ENCODE peak calls at places on chromosomes 11 and 22, in eight cellular contexts. O is H1, X is endothelial cell of umbilical vein, J is HepG2, H is GM12878, L is K562, T is SK-N-SH, C is HCT116. W is an unnamed sample.

GRCh38 chr22:37502342-37503182 is 16.4 kb upstream of the MFNG start:
- DNase-seq in O (no peak), X (no peak), J (peak), H (no peak), L (no peak), T (no peak), C (no peak), W (no peak)

GRCh38 chr11:117505285-117505970 is 177.8 kb downstream of the CEP164 start:
- DNase-seq in O (no peak), X (no peak), J (no peak), H (no peak), L (no peak), T (no peak), C (no peak), W (no peak)

GRCh38 chr22:34971456-34971855 is 94.5 kb upstream of the ISX start:
- DNase-seq in O (no peak), X (no peak), J (no peak), H (no peak), L (no peak), T (no peak), C (no peak), W (no peak)

GRCh38 chr22:37177221-37177620 is 10.8 kb downstream of the C1QTNF6 start:
- DNase-seq in O (no peak), X (no peak), J (no peak), H (no peak), L (no peak), T (no peak), C (no peak), W (no peak)

GRCh38 chr11:44624761-44625221 is 59.3 kb downstream of the CD82 start:
- DNase-seq in O (no peak), X (no peak), J (no peak), H (no peak), L (no peak), T (no peak), C (no peak), W (no peak)

GRCh38 chr11:122706261-122706660 is 50.7 kb downstream of the UBASH3B start:
- DNase-seq in O (no peak), X (no peak), J (peak), H (no peak), L (no peak), T (no peak), C (no peak), W (no peak)

GRCh38 chr11:34514597-34514996 is 1.0 kb upstream of the ELF5 start:
- DNase-seq in O (no peak), X (no peak), J (no peak), H (no peak), L (no peak), T (no peak), C (no peak), W (no peak)

GRCh38 chr11:119758291-119758690 is 29.3 kb upstream of the NECTIN1 start:
- DNase-seq in O (no peak), X (no peak), J (no peak), H (no peak), L (no peak), T (no peak), C (no peak), W (no peak)

GRCh38 chr11:18723991-18724390 is 2.0 kb downstream of the IGSF22 start:
- DNase-seq in O (no peak), X (no peak), J (no peak), H (no peak), L (no peak), T (no peak), C (no peak), W (no peak)

DNA sequence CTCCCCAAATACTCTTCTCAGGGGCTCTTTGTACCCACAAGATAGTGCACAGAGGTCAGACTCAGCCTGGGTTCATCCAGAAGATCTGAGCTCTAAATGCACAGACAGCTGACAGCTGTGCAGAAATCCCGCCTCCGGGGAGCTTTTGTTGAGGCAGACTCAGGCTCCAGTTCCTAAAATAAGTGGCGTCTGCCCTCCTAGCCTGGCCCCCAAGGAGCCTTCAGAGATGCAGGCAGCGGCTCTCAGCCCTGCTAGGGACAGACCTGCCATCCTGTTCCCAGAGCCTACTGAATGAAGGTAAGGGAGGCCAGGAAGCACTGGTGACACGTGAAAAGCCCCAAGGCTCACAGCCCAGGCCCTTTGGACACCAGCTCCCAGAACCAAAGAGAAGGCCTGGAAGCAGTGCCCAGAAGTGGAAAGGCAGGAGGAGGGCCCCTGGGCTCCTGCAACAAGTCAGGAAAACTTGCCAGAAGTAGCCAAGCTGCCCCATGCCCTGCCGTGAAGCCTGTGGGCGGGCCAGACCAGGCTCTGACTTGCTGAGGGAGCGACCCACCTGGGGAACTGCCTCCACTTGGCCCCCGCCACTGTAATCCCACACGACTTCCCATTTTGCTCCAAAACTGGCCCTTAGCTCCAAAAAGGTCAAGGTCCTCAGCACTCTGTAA is 51.1 kb upstream of the ARFGAP3 start:
- DNase-seq in O (no peak), X (no peak), J (no peak), H (no peak), L (no peak), T (no peak), C (no peak), W (no peak)
- H3K9ac ChIP-seq in O (no peak), X (no peak), J (no peak), H (no peak), L (no peak), T (no peak), C (no peak), W (no peak)

GRCh38 chr11:84313830-84314359 is 1027.7 kb upstream of the CCDC90B start:
- DNase-seq in O (no peak), X (no peak), J (no peak), H (no peak), L (no peak), T (no peak), C (no peak), W (no peak)
- TF ChIP-seq POLR2AphosphoS5 in O (no peak), X (no peak), J (no peak), H (no peak), L (no peak), T (no peak), C (no peak), W (no peak)

DNA sequence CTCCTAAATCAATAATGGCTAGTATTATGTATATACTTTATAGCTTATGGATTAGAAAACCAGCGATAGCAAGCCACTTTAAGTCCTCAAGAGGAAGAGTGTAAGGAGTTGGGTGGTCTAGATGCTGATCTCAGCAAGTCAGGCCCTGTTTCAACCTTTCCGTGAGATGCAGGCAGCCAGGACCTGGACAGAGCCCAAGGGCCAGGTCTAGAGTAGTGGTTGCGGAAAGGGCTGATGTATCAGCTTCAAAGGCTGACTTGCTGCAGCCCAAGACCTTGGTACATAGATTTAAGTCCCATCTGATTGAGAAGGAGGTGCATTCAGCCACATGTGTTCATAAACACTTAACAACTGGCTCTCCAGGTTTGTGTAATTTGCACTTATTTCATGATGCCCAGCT is 33.4 kb downstream of the FLI1 start:
- DNase-seq in O (no peak), X (peak), J (no peak), H (no peak), L (no peak), T (no peak), C (no peak), W (no peak)
- H3K4me3 ChIP-seq in O (no peak), X (no peak), J (no peak), H (no peak), L (no peak), T (no peak), C (no peak), W (no peak)

GRCh38 chr22:20956258-20957117 is 10.6 kb upstream of the AIFM3 start:
- DNase-seq in O (no peak), X (no peak), J (peak), H (no peak), L (no peak), T (no peak), C (peak), W (no peak)

GRCh38 chr22:20953342-20953608 is 13.8 kb upstream of the AIFM3 start:
- DNase-seq in O (no peak), X (no peak), J (no peak), H (no peak), L (no peak), T (no peak), C (no peak), W (no peak)

GRCh38 chr22:20953668-20954500 is 13.2 kb upstream of the AIFM3 start:
- DNase-seq in O (no peak), X (no peak), J (peak), H (no peak), L (no peak), T (no peak), C (no peak), W (no peak)

GRCh38 chr22:20957118-20957690 is 9.9 kb upstream of the AIFM3 start:
- DNase-seq in O (no peak), X (no peak), J (no peak), H (no peak), L (no peak), T (peak), C (no peak), W (no peak)

DNA sequence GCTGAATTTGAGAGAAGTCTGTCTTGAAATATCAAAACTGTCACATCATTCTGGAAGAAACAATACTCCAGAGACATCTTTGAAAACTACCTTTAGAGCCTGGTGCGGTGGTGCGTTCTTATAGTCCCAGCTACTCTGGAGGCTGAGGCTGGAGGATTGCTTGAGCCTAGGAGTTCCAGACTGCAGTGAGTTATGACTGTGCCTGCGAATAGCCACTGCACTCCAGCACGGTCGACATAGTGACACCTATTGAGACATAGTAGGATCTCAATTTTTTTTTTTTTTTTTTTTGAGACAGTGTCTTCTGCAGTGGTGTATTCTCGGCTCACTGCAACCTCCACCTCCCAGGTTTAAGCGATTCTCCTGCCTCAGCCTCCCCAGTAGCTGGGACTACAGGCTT is 11.5 kb upstream of the AIFM3 start:
- DNase-seq in O (no peak), X (no peak), J (no peak), H (no peak), L (no peak), T (no peak), C (peak), W (no peak)
- H3K9ac ChIP-seq in O (no peak), X (no peak), J (no peak), H (no peak), L (no peak), T (no peak), C (peak), W (no peak)

DNA sequence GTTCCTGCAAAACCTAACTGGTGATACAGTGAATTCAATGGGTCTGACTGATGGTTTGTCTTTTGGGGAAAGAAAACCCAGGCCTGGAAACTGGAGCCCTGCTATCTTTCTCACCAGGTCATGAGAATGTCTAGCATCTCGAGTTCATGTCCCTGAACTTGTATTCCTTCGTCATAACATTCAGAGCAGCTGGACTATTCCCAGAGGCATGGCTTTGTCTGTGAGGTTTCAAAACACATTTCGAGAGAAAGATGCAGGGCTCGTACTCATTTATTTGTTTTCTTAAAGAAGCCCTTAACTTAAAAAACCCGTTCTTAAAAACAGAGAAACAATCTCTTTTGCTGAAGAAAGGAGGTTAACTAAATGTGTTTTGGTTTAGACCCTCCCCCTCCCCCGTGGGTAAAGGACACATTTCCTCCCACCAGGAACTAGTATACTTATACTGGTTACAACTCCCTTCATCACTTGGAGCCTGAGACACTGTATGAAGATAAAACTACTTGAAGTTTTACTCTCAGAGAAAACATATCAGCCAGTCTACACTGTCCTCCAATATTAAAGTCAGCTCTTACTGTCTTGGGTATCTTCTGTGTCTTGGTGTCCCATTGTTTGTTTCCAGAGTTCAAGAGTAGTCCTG is 43.2 kb downstream of the ME3 start:
- DNase-seq in O (no peak), X (no peak), J (no peak), H (no peak), L (no peak), T (no peak), C (no peak), W (no peak)
- TF ChIP-seq POLR2AphosphoS5 in O (no peak), X (no peak), J (no peak), H (no peak), L (no peak), T (no peak), C (no peak), W (no peak)